ENCODE peak calls at places on chromosomes 6 and 20, in five cellular contexts. N is HFFc6, U is NT2/D1, D is smooth muscle cell of the brain vasculature, K is T follicular helper cell. P is an unnamed sample.

GRCh38 chr6:162706236-162706635 is 21.3 kb downstream of the PRKN start:
- DNase-seq in D (no peak), N (no peak), U (no peak), K (no peak), P (peak; percentile 14)

GRCh38 chr6:132708002-132708401 is 5.9 kb downstream of the VNN1 start:
- DNase-seq in K (no peak), U (no peak), N (no peak), D (no peak), P (no peak)

GRCh38 chr20:32965581-32966373 is 38.5 kb downstream of the SUN5 start:
- DNase-seq in K (no peak), U (no peak), D (no peak), N (no peak), P (no peak)

GRCh38 chr6:53299331-53299835 is 49.4 kb downstream of the ELOVL5 start:
- DNase-seq in U (no peak), D (no peak), K (no peak), N (no peak), P (no peak)

GRCh38 chr20:35117148-35117547 is 24.5 kb upstream of the TRPC4AP start:
- DNase-seq in D (no peak), U (no peak), N (peak; percentile 15), K (no peak), P (no peak)

GRCh38 chr20:50371878-50372769 is 138.1 kb upstream of the PTPN1 start:
- DNase-seq in K (no peak), U (no peak), N (no peak), D (no peak), P (no peak)

GRCh38 chr6:24667378-24667803 is 514 bp downstream of the ACOT13 start:
- DNase-seq in U (no peak), K (no peak), D (no peak), N (no peak), P (no peak)

GRCh38 chr20:16580127-16580526 is 6.9 kb upstream of the KIF16B start:
- DNase-seq in K (no peak), N (peak; percentile 5), D (no peak), U (no peak), P (no peak)

GRCh38 chr6:150142304-150142656 is 564 bp upstream of the PPP1R14C start:
- DNase-seq in N (peak; percentile 13), D (no peak), U (no peak), K (no peak), P (peak; percentile 16)

GRCh38 chr6:12957321-12958051 is 240.9 kb downstream of the PHACTR1 start:
- DNase-seq in K (no peak), N (peak; percentile 55), U (no peak), D (no peak), P (no peak)

GRCh38 chr6:42520786-42521607 is 42.8 kb upstream of the UBR2 start:
- DNase-seq in K (no peak), U (no peak), N (peak; percentile 83), D (no peak), P (no peak)

GRCh38 chr6:148599967-148600426 is 146.8 kb upstream of the UST start:
- DNase-seq in U (peak; percentile 92), D (no peak), N (no peak), K (no peak), P (no peak)

GRCh38 chr6:151494235-151494950 is 576 bp downstream of the CCDC170 start:
- DNase-seq in U (no peak), K (no peak), N (peak; percentile 5), D (no peak), P (no peak)

GRCh38 chr6:127162808-127163207 is 44.3 kb downstream of the RSPO3 start:
- DNase-seq in N (no peak), D (peak; percentile 49), K (no peak), U (no peak), P (no peak)

GRCh38 chr6:89985744-89986493 is 91.7 kb downstream of the GJA10 start:
- DNase-seq in N (peak; percentile 25), D (no peak), U (no peak), K (no peak), P (no peak)

GRCh38 chr6:16872543-16873230 is 111.4 kb upstream of the ATXN1 start:
- DNase-seq in D (no peak), U (no peak), N (no peak), K (no peak), P (no peak)

GRCh38 chr20:51162015-51162414 is 139.1 kb upstream of the KCNG1 start:
- DNase-seq in D (no peak), U (no peak), N (no peak), K (no peak), P (no peak)

GRCh38 chr6:124659427-124659826 is 302.8 kb upstream of the RNF217 start:
- DNase-seq in K (no peak), D (no peak), N (no peak), U (no peak), P (no peak)

GRCh38 chr6:157800420-157801237 is 22.4 kb upstream of the SNX9 start:
- DNase-seq in K (no peak), U (no peak), D (no peak), N (peak; percentile 47), P (no peak)

GRCh38 chr6:161374971-161375873 is 101.4 kb upstream of the AGPAT4 start:
- DNase-seq in D (no peak), N (no peak), K (no peak), U (no peak), P (no peak)

GRCh38 chr20:50003253-50003656 is 20.5 kb downstream of the SNAI1 start:
- DNase-seq in U (no peak), N (peak; percentile 81), K (no peak), D (no peak), P (peak; percentile 44)

GRCh38 chr6:102216232-102216631 is 822.7 kb downstream of the GRIK2 start:
- DNase-seq in K (no peak), N (no peak), U (no peak), D (no peak), P (no peak)

GRCh38 chr6:42988486-42989020 is 4.2 kb downstream of the PPP2R5D start:
- DNase-seq in N (peak; percentile 36), K (no peak), U (no peak), D (no peak), P (no peak)

GRCh38 chr6:38909020-38909730 is 139.4 kb upstream of the GLP1R start:
- DNase-seq in K (no peak), U (no peak), N (no peak), D (no peak), P (no peak)

GRCh38 chr6:14925627-14926026 is 320.2 kb upstream of the JARID2 start:
- DNase-seq in D (no peak), K (no peak), U (no peak), N (no peak), P (no peak)

P was measured in SK-N-MC.